ENCODE peak calls at places on chromosomes 6 and 20, in four cellular contexts. R is heart left ventricle, W is AG20443, M is GM18507. S is an unnamed sample.

GRCh38 chr6:157289764-157290163 is 33.6 kb downstream of the TMEM242 start:
- DNase-seq in R (no peak), W (no peak), M (no peak), S (no peak)

GRCh38 chr6:98945311-98946005 is 2.3 kb downstream of the FBXL4 start:
- DNase-seq in R (no peak), W (no peak), M (no peak), S (no peak)

GRCh38 chr20:31836853-31837608 is 8.4 kb downstream of the FOXS1 start:
- DNase-seq in R (peak; percentile 56), W (no peak), M (no peak), S (no peak)

GRCh38 chr6:116512155-116512559 is 718 bp downstream of the CALHM5 start:
- DNase-seq in R (no peak), W (no peak), M (no peak), S (no peak)

GRCh38 chr6:138577151-138577915 is 78.0 kb upstream of the NHSL1 start:
- DNase-seq in R (no peak), W (no peak), M (no peak), S (no peak)

GRCh38 chr6:142518126-142518525 is 216.3 kb downstream of the ADGRG6 start:
- DNase-seq in R (no peak), W (no peak), M (no peak), S (no peak)

GRCh38 chr6:108948252-108948651 is 100.0 kb downstream of the ARMC2 start:
- DNase-seq in R (no peak), W (no peak), M (no peak), S (peak; percentile 44)

GRCh38 chr6:10315631-10316145 is 99.2 kb downstream of the TFAP2A start:
- DNase-seq in R (no peak), W (no peak), M (no peak), S (no peak)

GRCh38 chr20:39429716-39430115 is 467.6 kb downstream of the DHX35 start:
- DNase-seq in R (no peak), W (no peak), M (no peak), S (no peak)

GRCh38 chr6:106089981-106090380 is 3.8 kb downstream of the PRDM1 start:
- DNase-seq in R (no peak), W (no peak), M (no peak), S (no peak)

GRCh38 chr6:99589290-99589672 is 17.4 kb upstream of the PRDM13 start:
- DNase-seq in R (no peak), W (peak; percentile 38), M (no peak), S (no peak)

GRCh38 chr6:12761376-12762115 is 45.0 kb downstream of the PHACTR1 start:
- DNase-seq in R (no peak), W (peak; percentile 58), M (no peak), S (no peak)

GRCh38 chr6:152642578-152643375 is 5.6 kb upstream of the SYNE1 start:
- DNase-seq in R (peak; percentile 70), W (peak; percentile 72), M (no peak), S (peak; percentile 61)

GRCh38 chr20:8534368-8534767 is 402.3 kb downstream of the PLCB1 start:
- DNase-seq in R (no peak), W (no peak), M (no peak), S (no peak)

GRCh38 chr6:25922301-25922700 is 8.2 kb downstream of the SLC17A2 start:
- DNase-seq in R (peak; percentile 22), W (peak; percentile 52), M (no peak), S (no peak)

GRCh38 chr6:37783831-37784584 is 35.5 kb upstream of the ZFAND3 start:
- DNase-seq in R (no peak), W (peak; percentile 69), M (no peak), S (no peak)

GRCh38 chr6:150567823-150568383 is 31.8 kb upstream of the PLEKHG1 start:
- DNase-seq in R (no peak), W (no peak), M (no peak), S (no peak)

GRCh38 chr20:5552154-5552553 is 198.0 kb upstream of the SHLD1 start:
- DNase-seq in R (no peak), W (no peak), M (no peak), S (no peak)

GRCh38 chr6:159045826-159046225 is 1.0 kb upstream of the TAGAP start:
- DNase-seq in R (no peak), W (no peak), M (no peak), S (no peak)

GRCh38 chr20:45113865-45114264 is 1.1 kb downstream of the WFDC5 start:
- DNase-seq in R (no peak), W (peak; percentile 3), M (no peak), S (no peak)

GRCh38 chr6:98842489-98843180 is 8.3 kb downstream of the POU3F2 start:
- DNase-seq in R (no peak), W (no peak), M (no peak), S (no peak)

GRCh38 chr6:167056370-167056769 is 57.2 kb downstream of the CEP43 start:
- DNase-seq in R (no peak), W (no peak), M (peak; percentile 33), S (no peak)